ENCODE peak calls at places on chromosome 18, in nine cellular contexts. F is IMR-90; A is WERI-Rb-1; Q is BE2C; X is Peyer's patch; Z is AG04449; K is CD4-positive, CD25-positive, alpha-beta regulatory T cell; Y is epithelial cell of esophagus; J is left ventricle myocardium inferior. V is an unnamed sample.

GRCh38 chr18:62634991-62635630 is 80.2 kb upstream of the PHLPP1 start:
- DNase-seq in F (no peak), A (no peak), Q (no peak), X (no peak), Z (no peak), K (no peak), Y (peak), J (no peak), V (peak)

GRCh38 chr18:74534981-74535649 is 815 bp downstream of the CNDP1 start:
- DNase-seq in F (no peak), A (no peak), Q (no peak), X (no peak), Z (no peak), K (no peak), Y (peak), J (no peak), V (no peak)

GRCh38 chr18:13382990-13383821 is 164.6 kb downstream of the LDLRAD4 start:
- DNase-seq in F (no peak), A (no peak), Q (no peak), X (peak), Z (no peak), K (peak), Y (no peak), J (no peak), V (no peak)

GRCh38 chr18:60082790-60083189 is 183.0 kb downstream of the PMAIP1 start:
- DNase-seq in F (no peak), A (no peak), Q (no peak), X (no peak), Z (no peak), K (no peak), Y (no peak), J (no peak), V (no peak)

GRCh38 chr18:25058520-25058919 is 293.4 kb downstream of the ZNF521 start:
- DNase-seq in F (no peak), A (no peak), Q (peak), X (no peak), Z (no peak), K (no peak), Y (no peak), J (no peak), V (no peak)

GRCh38 chr18:21331094-21331493 is 89.1 kb downstream of the GREB1L start:
- DNase-seq in F (no peak), A (no peak), Q (no peak), X (no peak), Z (no peak), K (no peak), Y (no peak), J (no peak), V (no peak)

GRCh38 chr18:11498821-11499220 is 110.6 kb upstream of the SLC35G4 start:
- DNase-seq in F (no peak), A (no peak), Q (no peak), X (no peak), Z (no peak), K (no peak), Y (no peak), J (no peak), V (no peak)

GRCh38 chr18:54939375-54939917 is 19.8 kb downstream of the CCDC68 start:
- DNase-seq in F (no peak), A (no peak), Q (no peak), X (no peak), Z (no peak), K (no peak), Y (no peak), J (no peak), V (peak)

GRCh38 chr18:55927831-55928230 is 339.8 kb upstream of the TCF4 start:
- DNase-seq in F (peak), A (no peak), Q (no peak), X (no peak), Z (peak), K (no peak), Y (no peak), J (no peak), V (no peak)

GRCh38 chr18:13217971-13218375 is 587 bp upstream of the LDLRAD4 start:
- DNase-seq in F (no peak), A (peak), Q (peak), X (no peak), Z (no peak), K (peak), Y (no peak), J (peak), V (no peak)

GRCh38 chr18:21129586-21130216 is 18.1 kb upstream of the ROCK1 start:
- DNase-seq in F (peak), A (no peak), Q (no peak), X (no peak), Z (peak), K (no peak), Y (no peak), J (no peak), V (no peak)

GRCh38 chr18:45312727-45313126 is 302.5 kb upstream of the SLC14A2 start:
- DNase-seq in F (no peak), A (no peak), Q (no peak), X (no peak), Z (no peak), K (no peak), Y (no peak), J (no peak), V (no peak)

GRCh38 chr18:2880473-2880872 is 33.7 kb downstream of the EMILIN2 start:
- DNase-seq in F (no peak), A (no peak), Q (no peak), X (no peak), Z (no peak), K (no peak), Y (no peak), J (no peak), V (no peak)
- H3K4me3 ChIP-seq in F (no peak), A (no peak), Q (no peak), X (no peak), Z (no peak), K (no peak), Y (no peak), J (no peak), V (no peak)

GRCh38 chr18:32372047-32372380 is 98.7 kb downstream of the GAREM1 start:
- DNase-seq in F (no peak), A (no peak), Q (no peak), X (no peak), Z (no peak), K (no peak), Y (no peak), J (no peak), V (no peak)
- H3K4me3 ChIP-seq in F (no peak), A (no peak), Q (no peak), X (no peak), Z (no peak), K (no peak), Y (no peak), J (no peak), V (no peak)

GRCh38 chr18:77000527-77000926 is 132.1 kb downstream of the MBP start:
- DNase-seq in F (peak), A (no peak), Q (peak), X (peak), Z (no peak), K (peak), Y (peak), J (peak), V (no peak)
- H3K4me3 ChIP-seq in F (no peak), A (no peak), Q (peak), X (no peak), Z (peak), K (peak), Y (no peak), J (peak), V (no peak)

GRCh38 chr18:57973889-57974288 is 70.1 kb upstream of the NEDD4L start:
- DNase-seq in F (no peak), A (no peak), Q (no peak), X (no peak), Z (no peak), K (no peak), Y (no peak), J (no peak), V (no peak)
- H3K4me3 ChIP-seq in F (no peak), A (no peak), Q (no peak), X (no peak), Z (no peak), K (no peak), Y (no peak), J (no peak), V (no peak)

DNA sequence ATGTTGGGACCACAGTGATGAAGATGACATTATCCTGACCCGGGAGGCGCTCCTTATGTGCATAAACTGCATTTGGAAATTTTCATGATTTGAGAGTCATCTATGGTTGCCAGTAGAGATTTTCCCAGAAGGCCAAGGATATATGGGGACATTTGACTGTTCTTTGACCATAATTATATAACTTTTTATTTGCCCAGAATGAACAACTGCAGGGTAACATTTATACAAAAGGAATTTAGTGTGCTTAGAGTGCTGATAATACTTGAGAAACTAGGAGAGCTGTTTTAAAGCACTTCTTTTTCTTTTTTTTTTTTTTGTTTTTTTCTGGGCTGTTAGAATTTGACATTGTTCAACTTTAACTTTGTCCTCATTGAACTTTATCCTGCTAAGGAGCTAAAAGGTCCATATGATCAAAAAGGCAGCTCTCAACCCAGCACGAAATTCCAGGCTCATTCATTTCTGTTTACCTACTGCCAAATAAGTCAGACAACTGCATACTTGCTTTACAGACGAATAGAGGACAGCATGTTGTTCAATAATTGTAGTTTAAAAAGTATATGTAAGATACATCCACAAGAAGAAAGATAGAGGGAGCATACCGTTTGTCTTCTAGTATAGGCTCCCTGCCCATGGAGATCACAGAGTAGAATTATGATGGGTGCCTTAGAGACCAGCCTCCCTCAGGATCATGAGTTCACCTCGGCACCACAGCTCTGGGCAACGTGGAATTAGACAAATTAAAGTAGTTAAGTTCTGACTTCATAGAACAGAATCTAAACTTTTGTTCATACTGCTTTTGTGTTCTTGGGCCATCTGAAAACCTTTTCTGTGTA is 243.0 kb downstream of the NEDD4L start:
- DNase-seq in F (no peak), A (no peak), Q (no peak), X (no peak), Z (no peak), K (no peak), Y (no peak), J (no peak), V (peak)
- H3K4me3 ChIP-seq in F (no peak), A (no peak), Q (no peak), X (no peak), Z (no peak), K (no peak), Y (no peak), J (peak), V (no peak)

DNA sequence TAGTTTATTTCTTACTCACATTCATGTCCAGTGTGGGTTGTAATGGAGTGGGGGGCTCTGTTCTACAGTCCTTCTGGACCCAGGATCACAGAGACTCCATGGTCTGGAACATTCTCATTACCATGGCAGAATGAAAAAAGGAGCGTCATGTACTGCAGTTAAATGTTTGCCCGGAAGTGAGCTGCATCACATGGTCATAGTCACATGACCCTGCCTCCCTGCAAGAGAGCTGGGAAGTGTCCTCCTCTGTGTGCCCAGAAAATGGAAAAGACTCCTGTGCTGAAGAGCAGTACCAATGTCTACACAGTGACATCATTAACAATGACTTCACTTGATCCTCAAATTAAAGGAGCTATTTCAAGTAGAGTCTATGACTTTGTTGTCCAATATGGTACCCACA is 74.0 kb upstream of the ZBTB14 start:
- DNase-seq in F (no peak), A (no peak), Q (no peak), X (no peak), Z (no peak), K (no peak), Y (no peak), J (no peak), V (no peak)
- H3K4me3 ChIP-seq in F (no peak), A (no peak), Q (no peak), X (no peak), Z (no peak), K (no peak), Y (no peak), J (no peak), V (no peak)